ENCODE peak calls at places on chromosome 13, in six cellular contexts. A is T-helper 9 cell; F is body of pancreas; K is activated T-helper 1 cell treated with Interleukin-2 at 50 U/mL for 16 hours; W is NCI-H2227 treated with DMSO at 0.1 percent for 48 hours; E is stimulated activated CD4-positive, alpha-beta T cell treated with anti-CD3 and anti-CD28 coated beads, Interleukin-2, amount 100 ng/mL, for 24 hours. T is an unnamed sample.

GRCh38 chr13:108448891-108449290 is 179.4 kb downstream of the TNFSF13B start:
- DNase-seq in F (no peak), E (no peak), W (no peak), K (no peak), A (no peak), T (no peak)

GRCh38 chr13:106530907-106531520 is 4.4 kb downstream of the EFNB2 start:
- DNase-seq in A (no peak), K (no peak), W (no peak), E (no peak), F (no peak), T (no peak)

GRCh38 chr13:110819203-110820014 is 95.5 kb downstream of the ANKRD10 start:
- DNase-seq in A (peak), K (peak), F (peak), E (peak), W (no peak), T (peak)

GRCh38 chr13:90719452-90719851 is 628.0 kb upstream of the MIR17HG start:
- DNase-seq in A (no peak), F (no peak), K (no peak), W (no peak), E (no peak), T (no peak)

GRCh38 chr13:42894765-42895181 is 97.3 kb downstream of the EPSTI1 start:
- DNase-seq in W (peak), E (no peak), K (no peak), F (peak), A (no peak), T (no peak)

GRCh38 chr13:112900691-112901091 is 68.3 kb upstream of the MCF2L start:
- DNase-seq in E (no peak), W (no peak), K (no peak), A (no peak), F (no peak), T (no peak)

GRCh38 chr13:79340490-79340889 is 65.6 kb downstream of the RBM26 start:
- DNase-seq in K (no peak), A (no peak), F (no peak), E (no peak), W (no peak), T (no peak)

GRCh38 chr13:74889321-74889720 is 592.6 kb downstream of the TBC1D4 start:
- DNase-seq in A (no peak), F (no peak), E (no peak), W (no peak), K (no peak), T (no peak)

GRCh38 chr13:98556968-98557591 is 19.8 kb downstream of the STK24 start:
- DNase-seq in F (no peak), K (no peak), A (peak), W (no peak), E (no peak), T (peak)

GRCh38 chr13:59364508-59365187 is 799.1 kb downstream of the DIAPH3 start:
- DNase-seq in A (no peak), F (no peak), E (no peak), W (no peak), K (no peak), T (no peak)

GRCh38 chr13:93559718-93560117 is 333.1 kb downstream of the GPC6 start:
- DNase-seq in W (no peak), E (no peak), F (no peak), K (no peak), A (no peak), T (no peak)

GRCh38 chr13:56736966-56737365 is 403.8 kb upstream of the PRR20A start:
- DNase-seq in A (no peak), W (no peak), F (no peak), K (no peak), E (no peak), T (no peak)

GRCh38 chr13:75264611-75265010 is 217.4 kb downstream of the TBC1D4 start:
- DNase-seq in E (no peak), A (no peak), K (no peak), F (no peak), W (no peak), T (no peak)

GRCh38 chr13:41122838-41123237 is 9.8 kb downstream of the KBTBD6 start:
- DNase-seq in F (no peak), E (no peak), K (no peak), A (no peak), W (peak), T (no peak)

GRCh38 chr13:64255988-64256387 is 2840.3 kb upstream of the PCDH20 start:
- DNase-seq in E (no peak), A (no peak), K (no peak), F (no peak), W (no peak), T (peak)

GRCh38 chr13:93727301-93728141 is 500.9 kb downstream of the GPC6 start:
- DNase-seq in A (no peak), K (no peak), F (no peak), E (no peak), W (no peak), T (peak)

GRCh38 chr13:46804391-46804815 is 7.4 kb upstream of the ESD start:
- DNase-seq in W (no peak), E (no peak), A (no peak), K (no peak), F (no peak), T (no peak)

GRCh38 chr13:30679483-30680330 is 55.6 kb upstream of the ALOX5AP start:
- DNase-seq in E (no peak), F (no peak), W (peak), K (peak), A (no peak), T (peak)

GRCh38 chr13:55199132-55199531 is 1941.6 kb upstream of the PRR20A start:
- DNase-seq in F (no peak), E (no peak), K (no peak), A (no peak), W (no peak), T (peak)

GRCh38 chr13:42275098-42275471 is 3.1 kb downstream of the AKAP11 start:
- DNase-seq in K (no peak), F (no peak), A (no peak), E (no peak), W (no peak), T (no peak)

GRCh38 chr13:26872444-26873173 is 112.0 kb upstream of the GPR12 start:
- DNase-seq in E (peak), A (peak), K (no peak), W (peak), F (peak), T (peak)

GRCh38 chr13:113839536-113840204 is 24.2 kb downstream of the GAS6 start:
- DNase-seq in F (peak), W (no peak), A (no peak), K (no peak), E (no peak), T (no peak)

GRCh38 chr13:77343841-77344240 is 16.9 kb upstream of the MYCBP2 start:
- DNase-seq in K (no peak), W (no peak), A (no peak), E (no peak), F (no peak), T (no peak)